ENCODE peak calls at places on chromosome 1, in six cellular contexts. M is gastrocnemius medialis, E is sigmoid colon, I is esophagus muscularis mucosa, Y is adrenal gland, N is stomach. L is an unnamed sample.

GRCh38 chr1:10771789-10772188 is 24.7 kb downstream of the CASZ1 start:
- DNase-seq in M (no peak), E (no peak), I (no peak), Y (no peak), N (no peak), L (no peak)

GRCh38 chr1:42128499-42128898 is 24.7 kb upstream of the GUCA2B start:
- DNase-seq in M (no peak), E (no peak), I (no peak), Y (no peak), N (no peak), L (no peak)

GRCh38 chr1:16019580-16020277 is 1.9 kb upstream of the HSPB7 start:
- DNase-seq in M (peak), E (peak), I (no peak), Y (no peak), N (no peak), L (no peak)

GRCh38 chr1:8733463-8733862 is 84.0 kb downstream of the RERE start:
- DNase-seq in M (peak), E (no peak), I (no peak), Y (no peak), N (peak), L (no peak)

GRCh38 chr1:166237675-166238074 is 70.9 kb upstream of the FAM78B start:
- DNase-seq in M (no peak), E (no peak), I (no peak), Y (no peak), N (no peak), L (no peak)

GRCh38 chr1:164780863-164781262 is 221.9 kb downstream of the PBX1 start:
- DNase-seq in M (peak), E (peak), I (no peak), Y (peak), N (no peak), L (no peak)

GRCh38 chr1:103177146-103177850 is 69.0 kb upstream of the COL11A1 start:
- DNase-seq in M (no peak), E (no peak), I (no peak), Y (no peak), N (no peak), L (no peak)

GRCh38 chr1:101781437-101781836 is 215.3 kb downstream of the OLFM3 start:
- DNase-seq in M (no peak), E (no peak), I (no peak), Y (no peak), N (no peak), L (no peak)

GRCh38 chr1:150560986-150561829 is 12.0 kb downstream of the ADAMTSL4 start:
- DNase-seq in M (peak), E (peak), I (peak), Y (peak), N (peak), L (peak)
- TF ChIP-seq POLR2A in M (peak), E (peak), I (peak), Y (peak), N (peak), L (peak)

GRCh38 chr1:176540428-176540827 is 77.5 kb downstream of the PAPPA2 start:
- DNase-seq in M (no peak), E (no peak), I (no peak), Y (no peak), N (no peak), L (no peak)

GRCh38 chr1:176543360-176544136 is 80.6 kb downstream of the PAPPA2 start:
- DNase-seq in M (no peak), E (no peak), I (no peak), Y (no peak), N (no peak), L (no peak)

GRCh38 chr1:176541663-176542062 is 78.7 kb downstream of the PAPPA2 start:
- DNase-seq in M (no peak), E (no peak), I (no peak), Y (no peak), N (no peak), L (no peak)

GRCh38 chr1:176536588-176536987 is 73.6 kb downstream of the PAPPA2 start:
- DNase-seq in M (no peak), E (no peak), I (no peak), Y (no peak), N (no peak), L (no peak)

GRCh38 chr1:176539018-176539417 is 76.0 kb downstream of the PAPPA2 start:
- DNase-seq in M (no peak), E (no peak), I (no peak), Y (no peak), N (no peak), L (no peak)
- TF ChIP-seq POLR2A in M (no peak), E (no peak), I (no peak), Y (no peak), N (no peak), L (no peak)

DNA sequence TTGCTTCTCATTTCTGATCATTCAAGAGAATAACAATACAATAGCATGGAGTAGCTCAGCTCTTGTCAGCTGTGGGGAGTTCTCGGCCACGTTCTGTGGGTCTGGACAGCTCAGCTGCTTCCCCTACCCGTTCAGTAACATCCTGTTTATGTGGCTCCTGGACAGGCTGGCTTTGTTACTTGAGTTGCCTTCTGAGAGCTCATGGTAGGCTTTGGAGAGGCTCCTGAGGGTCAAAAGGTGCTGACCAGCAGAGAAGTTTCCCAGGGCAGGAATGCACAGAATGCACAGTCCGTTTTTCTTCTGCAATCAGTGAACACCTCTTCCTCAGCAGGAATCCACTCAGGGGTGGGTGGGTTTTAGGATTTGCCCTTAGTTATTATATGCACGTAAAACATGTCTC is 36.0 kb downstream of the KAZN start:
- DNase-seq in M (no peak), E (no peak), I (no peak), Y (no peak), N (no peak), L (no peak)
- TF ChIP-seq POLR2A in M (no peak), E (no peak), I (no peak), Y (no peak), N (no peak), L (no peak)

GRCh38 chr1:244834596-244835275 is 722 bp upstream of the COX20 start:
- DNase-seq in M (peak), E (peak), I (peak), Y (peak), N (peak), L (peak)

GRCh38 chr1:244836135-244836521 is 670 bp downstream of the COX20 start:
- DNase-seq in M (no peak), E (no peak), I (no peak), Y (no peak), N (no peak), L (peak)

GRCh38 chr1:244833734-244834595 is 1.5 kb upstream of the COX20 start:
- DNase-seq in M (peak), E (peak), I (no peak), Y (peak), N (peak), L (peak)

GRCh38 chr1:244836598-244836997 is 1.1 kb downstream of the COX20 start:
- DNase-seq in M (no peak), E (no peak), I (no peak), Y (no peak), N (no peak), L (peak)

DNA sequence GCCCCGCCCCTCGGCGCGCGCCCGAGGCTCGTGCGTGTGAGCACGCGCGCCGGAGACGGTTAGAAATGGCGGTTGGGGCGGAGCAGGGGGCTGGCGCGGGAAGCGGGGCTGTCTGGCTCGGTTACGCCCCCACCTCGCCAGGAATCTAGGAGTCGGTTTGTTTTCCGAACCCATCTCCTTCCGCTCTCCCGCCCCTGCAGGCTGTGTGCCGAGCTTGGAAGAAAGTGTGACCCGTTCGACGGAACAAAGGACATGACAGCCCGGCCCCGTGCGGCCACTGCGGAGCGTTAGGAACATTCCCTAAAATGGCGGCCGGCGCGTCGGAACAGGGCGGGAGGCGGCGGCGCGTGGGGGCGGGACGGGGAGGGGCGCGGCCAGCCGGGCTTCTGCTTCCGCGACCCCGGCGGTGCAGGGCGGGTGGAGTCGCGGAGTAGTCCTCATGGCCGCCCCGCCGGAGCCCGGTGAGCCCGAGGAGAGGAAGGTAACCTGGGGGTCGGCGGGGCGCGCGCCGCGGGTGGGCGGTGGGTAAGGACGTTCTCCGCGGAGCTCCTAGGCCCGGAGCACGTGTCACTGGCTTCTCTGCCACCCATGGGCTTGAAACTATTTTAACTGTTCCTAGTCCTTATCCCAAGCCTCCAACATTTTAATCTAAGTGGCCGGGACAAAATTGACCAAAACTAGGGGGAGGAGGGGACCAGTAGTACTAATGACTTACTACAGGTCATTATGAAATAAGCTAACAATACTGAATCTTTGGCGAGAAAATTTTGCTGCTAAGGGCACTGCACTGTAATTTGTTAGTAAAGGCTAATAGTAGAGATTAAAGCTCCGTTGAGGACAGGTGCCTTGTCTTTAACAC is at the start of gene COX20:
- DNase-seq in M (peak), E (peak), I (peak), Y (peak), N (peak), L (peak)
- TF ChIP-seq POLR2A in M (peak), E (peak), I (peak), Y (peak), N (peak), L (peak)